ENCODE peak calls at places on chromosomes 4 and X, in six cellular contexts. Q, M, V, O, J and T are unnamed samples.

GRCh38 chr4:8191136-8191747 is 7.8 kb upstream of the SH3TC1 start:
- DNase-seq in O (no peak), J (peak), M (no peak), V (peak), Q (peak), T (peak)

GRCh38 chrX:132612990-132613564 is 124.2 kb upstream of the MBNL3 start:
- DNase-seq in V (peak), J (no peak), Q (no peak), M (peak), O (no peak), T (peak)

GRCh38 chrX:134969726-134970125 is 21.1 kb upstream of the SMIM10 start:
- DNase-seq in Q (no peak), M (no peak), V (no peak), J (no peak), O (no peak), T (no peak)

GRCh38 chr4:176762661-176763308 is 29.9 kb downstream of the VEGFC start:
- DNase-seq in O (no peak), J (no peak), V (no peak), Q (no peak), M (peak), T (no peak)

GRCh38 chrX:41799661-41800060 is 75.7 kb downstream of the GPR82 start:
- DNase-seq in J (no peak), M (no peak), O (no peak), V (no peak), Q (no peak), T (no peak)

GRCh38 chr4:163344147-163345050 is 707 bp downstream of the NPY5R start:
- DNase-seq in O (no peak), V (peak), Q (no peak), M (peak), J (no peak), T (no peak)

GRCh38 chr4:156805696-156806095 is 165.9 kb downstream of the PDGFC start:
- DNase-seq in J (no peak), O (no peak), M (no peak), Q (peak), V (peak), T (no peak)

GRCh38 chr4:48173055-48173991 is 39.3 kb upstream of the TXK start:
- DNase-seq in V (peak), M (no peak), J (no peak), O (no peak), Q (peak), T (no peak)

GRCh38 chrX:24245201-24245600 is 68.7 kb downstream of the SUPT20HL2 start:
- DNase-seq in J (no peak), V (peak), M (no peak), Q (peak), O (no peak), T (no peak)

GRCh38 chr4:174600391-174600790 is 78.1 kb upstream of the HPGD start:
- DNase-seq in O (no peak), Q (no peak), M (no peak), V (no peak), J (no peak), T (no peak)

GRCh38 chr4:55348436-55348835 is 2.4 kb downstream of the SRD5A3 start:
- DNase-seq in J (no peak), Q (no peak), O (no peak), M (no peak), V (no peak), T (no peak)

GRCh38 chr4:16513876-16514275 is 287.6 kb upstream of the TAPT1 start:
- DNase-seq in Q (peak), M (no peak), O (no peak), V (no peak), J (no peak), T (no peak)

GRCh38 chr4:94870151-94870550 is 112.4 kb downstream of the BMPR1B start:
- DNase-seq in M (no peak), Q (peak), J (no peak), O (no peak), V (no peak), T (no peak)

GRCh38 chrX:119468186-119468929 is at the start of gene SLC25A5:
- DNase-seq in Q (peak), V (peak), M (peak), J (peak), O (peak), T (peak)

GRCh38 chr4:40908297-40908696 is 158.5 kb downstream of the NSUN7 start:
- DNase-seq in O (no peak), M (no peak), V (peak), J (no peak), Q (no peak), T (no peak)

GRCh38 chr4:45732161-45732560 is 391.7 kb downstream of the GABRG1 start:
- DNase-seq in J (no peak), V (no peak), O (no peak), Q (no peak), M (no peak), T (no peak)

GRCh38 chrX:9912341-9912740 is 54.8 kb upstream of the CLDN34 start:
- DNase-seq in Q (peak), O (no peak), V (no peak), M (peak), J (no peak), T (no peak)

GRCh38 chr4:154593868-154594267 is 3.3 kb upstream of the FGA start:
- DNase-seq in V (no peak), M (no peak), Q (no peak), J (peak), O (no peak), T (peak)

GRCh38 chr4:85913925-85914694 is 439.2 kb downstream of the ARHGAP24 start:
- DNase-seq in M (no peak), J (no peak), O (no peak), V (peak), Q (no peak), T (no peak)

GRCh38 chr4:86939123-86939522 is 4.3 kb downstream of the AFF1 start:
- DNase-seq in J (no peak), V (peak), O (no peak), Q (no peak), M (no peak), T (no peak)

GRCh38 chr4:22090655-22091350 is 142.2 kb upstream of the KCNIP4 start:
- DNase-seq in O (no peak), J (no peak), Q (peak), V (no peak), M (peak), T (no peak)